ENCODE peak calls at places on chromosomes 13 and 19, in four cellular contexts. U is aorta, G is neural progenitor cell, Z is heart left ventricle. V is an unnamed sample. For H3K36me3, the result is how much of the 10 kb centered on the place peaks cover.

GRCh38 chr19:14459703-14460102 is 15.5 kb downstream of the PTGER1 start:
- DNase-seq in G (no peak), Z (no peak), U (no peak), V (no peak)

GRCh38 chr13:110524484-110525254 is 36.9 kb downstream of the RAB20 start:
- DNase-seq in U (peak), G (no peak), Z (peak), V (no peak)

GRCh38 chr13:58964048-58964447 is 1199.7 kb downstream of the DIAPH3 start:
- DNase-seq in U (no peak), G (no peak), Z (no peak), V (no peak)

GRCh38 chr19:13093407-13094284 is 9.0 kb downstream of the LYL1 start:
- DNase-seq in Z (peak), U (peak), G (peak), V (peak)

GRCh38 chr13:21478881-21479808 is 20.0 kb upstream of the ZDHHC20 start:
- DNase-seq in Z (no peak), U (no peak), G (peak), V (no peak)

GRCh38 chr13:29509999-29510586 is 85.4 kb downstream of the SLC7A1 start:
- DNase-seq in Z (no peak), G (no peak), U (no peak), V (no peak)

GRCh38 chr19:47447470-47448359 is 24.0 kb downstream of the SLC8A2 start:
- DNase-seq in G (peak), Z (no peak), U (no peak), V (peak)

GRCh38 chr13:112140366-112140765 is 73.4 kb downstream of the SOX1 start:
- DNase-seq in Z (no peak), U (no peak), G (no peak), V (no peak)

GRCh38 chr19:45682908-45683307 is 8.8 kb downstream of the SNRPD2 start:
- DNase-seq in U (no peak), Z (no peak), G (no peak), V (no peak)

GRCh38 chr19:18901503-18901890 is 5.5 kb upstream of the CERS1 start:
- DNase-seq in Z (no peak), G (no peak), U (no peak), V (no peak)

GRCh38 chr19:48837081-48837524 is 812 bp upstream of the HSD17B14 start:
- DNase-seq in Z (peak), G (peak), U (peak), V (peak)

GRCh38 chr19:36009220-36009619 is 607 bp upstream of the SYNE4 start:
- DNase-seq in U (peak), Z (peak), G (peak), V (peak)

GRCh38 chr19:4327252-4327876 is 11.3 kb downstream of the STAP2 start:
- DNase-seq in G (peak), Z (peak), U (peak), V (peak)

GRCh38 chr19:40717880-40718773 is 1.2 kb downstream of the ITPKC start:
- DNase-seq in U (peak), Z (no peak), G (peak), V (peak)

GRCh38 chr13:22091222-22091970 is 420.5 kb downstream of the FGF9 start:
- DNase-seq in Z (no peak), U (peak), G (no peak), V (peak)

GRCh38 chr13:32969516-32969941 is 46.7 kb upstream of the KL start:
- DNase-seq in U (peak), Z (peak), G (no peak), V (no peak)

GRCh38 chr13:78030351-78030750 is 111.7 kb upstream of the EDNRB start:
- DNase-seq in Z (no peak), U (no peak), G (peak), V (no peak)

GRCh38 chr19:56707821-56708220 is 36.3 kb upstream of the ZNF835 start:
- DNase-seq in U (no peak), Z (no peak), G (no peak), V (no peak)

GRCh38 chr19:42117076-42117475 is 15.2 kb downstream of the POU2F2 start:
- DNase-seq in Z (no peak), U (no peak), G (no peak), V (no peak)

GRCh38 chr19:30214651-30215051 is 157.5 kb upstream of the ZNF536 start:
- DNase-seq in G (no peak), U (no peak), Z (no peak), V (no peak)

GRCh38 chr19:10603873-10604459 is 16.9 kb upstream of the AP1M2 start:
- DNase-seq in Z (no peak), U (no peak), G (peak), V (no peak)

GRCh38 chr13:111957913-111958450 is 109.0 kb upstream of the SOX1 start:
- DNase-seq in G (no peak), U (no peak), Z (no peak), V (no peak)

GRCh38 chr13:91346848-91347211 is 657 bp upstream of the MIR17HG start:
- DNase-seq in G (peak), U (no peak), Z (no peak), V (no peak)

GRCh38 chr19:18894254-18895037 is 1.5 kb downstream of the CERS1 start:
- DNase-seq in Z (no peak), G (peak), U (no peak), V (no peak)

GRCh38 chr13:87903568-87903967 is 232.4 kb downstream of the SLITRK5 start:
- DNase-seq in G (no peak), Z (no peak), U (no peak), V (no peak)

GRCh38 chr19:56720281-56720680 is 48.7 kb upstream of the ZNF835 start:
- DNase-seq in G (no peak), Z (no peak), U (no peak), V (peak)

GRCh38 chr19:36340786-36341386 is 38.1 kb downstream of the ZFP14 start:
- DNase-seq in U (no peak), G (no peak), Z (no peak), V (no peak)

GRCh38 chr19:29678484-29679106 is 13.3 kb downstream of the PLEKHF1 start:
- DNase-seq in G (no peak), Z (peak), U (peak), V (peak)

GRCh38 chr13:102261809-102262208 is 140.0 kb downstream of the FGF14 start:
- DNase-seq in G (no peak), Z (no peak), U (no peak), V (no peak)

GRCh38 chr13:27923794-27924528 is 4.2 kb downstream of the PDX1 start:
- DNase-seq in Z (no peak), G (peak), U (no peak), V (no peak)

GRCh38 chr19:36436531-36436930 is 18.1 kb upstream of the ZFP82 start:
- DNase-seq in G (peak), U (no peak), Z (no peak), V (no peak)

GRCh38 chr19:38703509-38703908 is 40.8 kb downstream of the CAPN12 start:
- DNase-seq in Z (no peak), G (no peak), U (no peak), V (no peak)
- H3K36me3 ChIP-seq in Z (half or more), G (under half), U (under half), V (under half)

GRCh38 chr13:98537306-98537705 is 39.6 kb downstream of the STK24 start:
- DNase-seq in U (no peak), Z (no peak), G (no peak), V (no peak)
- H3K36me3 ChIP-seq in U (under half), Z (under half), G (under half), V (under half)

GRCh38 chr19:32702010-32702409 is 10.4 kb downstream of the NUDT19 start:
- DNase-seq in G (no peak), U (no peak), Z (no peak), V (no peak)
- H3K36me3 ChIP-seq in G (under half), U (under half), Z (half or more), V (under half)

DNA sequence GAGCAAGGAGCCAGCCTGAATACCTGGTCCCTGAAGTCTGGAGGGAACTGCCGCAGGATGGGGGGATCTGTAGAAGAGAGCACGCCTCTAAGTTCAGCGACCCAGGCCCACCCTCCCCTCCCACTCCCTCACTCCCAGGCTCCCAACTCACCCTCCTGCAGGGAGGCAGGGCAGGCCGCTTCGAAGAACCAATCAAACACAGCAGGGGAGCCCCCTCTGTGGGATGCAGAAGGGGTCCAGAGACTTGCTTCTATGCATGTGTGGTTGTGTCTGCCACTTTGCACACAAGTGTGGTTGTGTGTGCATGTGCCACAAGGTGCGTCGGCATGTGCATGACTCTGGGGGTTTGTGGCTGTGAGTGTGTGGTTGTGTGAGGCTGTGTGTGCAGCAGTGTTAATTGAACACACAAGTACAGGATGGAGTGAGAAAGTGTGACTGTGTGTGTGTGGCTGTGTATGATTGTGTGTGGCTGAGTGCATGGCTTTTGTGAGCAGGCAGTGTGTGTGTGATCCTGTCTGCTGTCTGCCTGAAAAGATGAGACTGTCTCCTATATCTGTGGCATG is 1.7 kb downstream of the DENND1C start:
- DNase-seq in G (no peak), Z (no peak), U (no peak), V (no peak)
- H3K36me3 ChIP-seq in G (under half), Z (under half), U (under half), V (under half)

DNA sequence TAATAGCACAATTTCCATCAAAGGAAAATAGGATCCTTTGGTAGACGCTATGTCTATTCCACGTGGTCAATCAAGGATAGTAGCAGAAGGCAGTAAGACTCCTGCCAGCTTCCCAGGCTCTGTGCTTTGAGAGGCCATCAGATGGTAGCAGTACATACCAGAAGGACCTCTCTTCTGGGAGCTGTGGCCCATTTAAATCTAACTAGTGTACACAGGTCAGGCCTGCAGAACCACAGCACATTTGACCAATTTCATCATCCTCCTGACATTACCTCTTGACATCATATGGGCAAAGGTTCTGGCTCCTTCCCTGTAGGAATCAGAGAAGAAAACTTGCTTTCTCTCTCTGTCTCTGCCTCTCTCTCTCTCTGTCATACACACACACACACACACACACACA is 229.6 kb upstream of the HTR2A start:
- DNase-seq in U (no peak), G (no peak), Z (no peak), V (no peak)
- H3K36me3 ChIP-seq in U (under half), G (under half), Z (under half), V (under half)

GRCh38 chr13:45149964-45150363 is 29.7 kb downstream of the GTF2F2 start:
- DNase-seq in Z (no peak), G (no peak), U (no peak), V (no peak)
- H3K36me3 ChIP-seq in Z (under half), G (under half), U (under half), V (under half)

DNA sequence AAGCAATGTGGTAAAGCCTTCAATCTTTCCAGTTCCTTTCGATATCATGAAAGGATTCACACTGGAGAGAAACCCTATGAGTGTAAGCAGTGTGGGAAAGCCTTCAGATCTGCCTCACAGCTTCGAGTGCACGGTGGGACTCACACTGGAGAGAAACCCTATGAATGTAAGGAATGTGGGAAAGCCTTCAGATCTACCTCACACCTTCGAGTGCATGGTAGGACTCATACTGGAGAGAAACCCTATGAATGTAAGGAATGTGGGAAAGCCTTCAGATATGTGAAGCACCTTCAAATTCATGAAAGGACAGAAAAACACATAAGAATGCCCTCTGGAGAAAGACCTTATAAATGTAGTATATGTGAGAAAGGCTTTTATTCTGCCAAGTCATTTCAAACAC is 15.6 kb upstream of the ZNF763 start:
- DNase-seq in G (no peak), U (no peak), Z (no peak), V (no peak)
- H3K36me3 ChIP-seq in G (under half), U (under half), Z (half or more), V (under half)

GRCh38 chr13:46771693-46772092 is 25.3 kb downstream of the ESD start:
- DNase-seq in G (no peak), U (no peak), Z (no peak), V (no peak)

GRCh38 chr13:46778879-46779278 is 18.1 kb downstream of the ESD start:
- DNase-seq in Z (no peak), G (no peak), U (no peak), V (no peak)

GRCh38 chr13:46773556-46773955 is 23.4 kb downstream of the ESD start:
- DNase-seq in Z (no peak), U (no peak), G (no peak), V (no peak)

GRCh38 chr13:46778095-46778494 is 18.9 kb downstream of the ESD start:
- DNase-seq in G (no peak), Z (no peak), U (no peak), V (no peak)

DNA sequence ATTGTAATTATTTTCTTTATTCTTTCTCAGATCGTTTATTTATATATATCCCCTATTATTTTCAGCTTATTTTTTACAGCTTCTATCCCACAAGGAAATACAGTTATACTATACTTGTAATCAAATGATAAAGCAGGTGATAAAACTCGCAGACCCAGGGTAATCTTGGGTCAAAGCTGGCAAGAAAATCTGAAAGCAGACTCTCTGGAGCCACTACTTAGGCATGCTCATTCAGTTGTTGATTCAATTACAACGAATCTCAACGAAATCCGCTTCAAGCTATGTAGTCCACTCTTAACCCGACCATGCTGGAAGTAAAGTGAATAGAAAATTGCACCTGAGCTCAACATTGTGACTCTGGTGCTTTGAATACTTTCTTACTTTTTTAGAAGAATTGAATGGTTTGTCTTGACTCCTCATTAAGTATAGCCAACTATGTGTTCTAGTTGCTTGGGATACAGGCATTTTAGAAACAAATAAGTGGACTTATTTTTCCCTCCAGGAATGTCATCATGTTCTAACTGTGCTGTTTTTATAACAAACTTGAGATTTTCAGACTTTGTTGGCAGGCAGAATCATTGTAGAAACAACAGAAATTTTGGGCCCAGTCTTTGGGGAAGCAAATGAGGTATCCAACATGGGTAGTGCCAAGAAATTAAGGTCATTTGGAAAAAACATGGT is 21.4 kb downstream of the ESD start:
- DNase-seq in U (no peak), G (no peak), Z (no peak), V (no peak)
- H3K36me3 ChIP-seq in U (under half), G (under half), Z (half or more), V (under half)

DNA sequence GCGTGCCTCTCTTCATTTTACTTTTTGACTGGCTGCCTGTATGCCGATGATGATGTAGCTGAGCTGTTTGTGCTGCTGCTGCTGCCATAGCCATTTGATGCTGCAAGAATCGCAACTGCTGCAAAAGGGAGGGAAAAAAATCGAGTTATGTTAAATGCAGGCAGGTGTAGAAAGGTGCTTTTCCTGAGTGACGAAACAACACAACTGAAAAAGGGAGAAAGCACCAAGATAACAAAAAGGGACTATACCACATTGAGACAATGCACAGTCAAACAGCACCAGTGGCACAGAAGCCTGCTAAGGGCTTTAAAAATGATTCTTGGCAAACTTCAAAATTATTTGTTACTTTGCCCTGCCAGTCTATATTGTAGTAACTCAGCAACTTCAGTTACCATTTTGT is 9.1 kb downstream of the EXOSC8 start:
- DNase-seq in G (no peak), Z (no peak), U (no peak), V (no peak)
- H3K36me3 ChIP-seq in G (half or more), Z (half or more), U (under half), V (under half)

V was measured in uterus.